ENCODE peak calls at places on chromosome 9, in six cellular contexts. One of them, this sample, is unnamed.

GRCh38 chr9:110875275-110875674 is 163.0 kb downstream of the LPAR1 start:
- DNase-seq in transverse colon: peak; percentile 28
- DNase-seq in A549: no peak
- DNase-seq in ovary: no peak
- DNase-seq in upper lobe of left lung: no peak
- DNase-seq in suprapubic skin: peak; percentile 73
- DNase-seq in this sample: no peak

GRCh38 chr9:120187758-120188157 is 392.2 kb downstream of the CDK5RAP2 start:
- DNase-seq in transverse colon: no peak
- DNase-seq in A549: no peak
- DNase-seq in ovary: no peak
- DNase-seq in upper lobe of left lung: no peak
- DNase-seq in suprapubic skin: no peak
- DNase-seq in this sample: no peak

GRCh38 chr9:14939378-14939777 is 29.1 kb upstream of the FREM1 start:
- DNase-seq in transverse colon: no peak
- DNase-seq in A549: no peak
- DNase-seq in ovary: no peak
- DNase-seq in upper lobe of left lung: no peak
- DNase-seq in suprapubic skin: no peak
- DNase-seq in this sample: no peak

GRCh38 chr9:134260801-134261200 is 65.5 kb upstream of the RXRA start:
- DNase-seq in transverse colon: no peak
- DNase-seq in A549: no peak
- DNase-seq in ovary: no peak
- DNase-seq in upper lobe of left lung: peak; percentile 67
- DNase-seq in suprapubic skin: no peak
- DNase-seq in this sample: no peak

GRCh38 chr9:133774799-133775198 is 36.6 kb upstream of the SARDH start:
- DNase-seq in transverse colon: no peak
- DNase-seq in A549: no peak
- DNase-seq in ovary: peak; percentile 12
- DNase-seq in upper lobe of left lung: peak; percentile 60
- DNase-seq in suprapubic skin: no peak
- DNase-seq in this sample: no peak

GRCh38 chr9:94760646-94761045 is 34.1 kb downstream of the AOPEP start:
- DNase-seq in transverse colon: no peak
- DNase-seq in A549: no peak
- DNase-seq in ovary: no peak
- DNase-seq in upper lobe of left lung: no peak
- DNase-seq in suprapubic skin: no peak
- DNase-seq in this sample: no peak

GRCh38 chr9:89328064-89328463 is 9.8 kb downstream of the SECISBP2 start:
- DNase-seq in transverse colon: no peak
- DNase-seq in A549: no peak
- DNase-seq in ovary: no peak
- DNase-seq in upper lobe of left lung: no peak
- DNase-seq in suprapubic skin: no peak
- DNase-seq in this sample: no peak

GRCh38 chr9:120713257-120714087 is 798 bp downstream of the MEGF9 start:
- DNase-seq in transverse colon: peak; percentile 29
- DNase-seq in A549: peak; percentile 28
- DNase-seq in ovary: peak; percentile 62
- DNase-seq in upper lobe of left lung: no peak
- DNase-seq in suprapubic skin: peak; percentile 75
- DNase-seq in this sample: no peak

GRCh38 chr9:3730527-3730926 is 204.7 kb upstream of the RFX3 start:
- DNase-seq in transverse colon: no peak
- DNase-seq in A549: no peak
- DNase-seq in ovary: no peak
- DNase-seq in upper lobe of left lung: no peak
- DNase-seq in suprapubic skin: no peak
- DNase-seq in this sample: no peak

GRCh38 chr9:105425817-105426433 is 21.9 kb upstream of the FSD1L start:
- DNase-seq in transverse colon: no peak
- DNase-seq in A549: peak; percentile 55
- DNase-seq in ovary: no peak
- DNase-seq in upper lobe of left lung: no peak
- DNase-seq in suprapubic skin: no peak
- DNase-seq in this sample: no peak

GRCh38 chr9:88766778-88767503 is 224.3 kb upstream of the S1PR3 start:
- DNase-seq in transverse colon: no peak
- DNase-seq in A549: no peak
- DNase-seq in ovary: no peak
- DNase-seq in upper lobe of left lung: no peak
- DNase-seq in suprapubic skin: no peak
- DNase-seq in this sample: no peak

GRCh38 chr9:36935768-36936497 is 98.1 kb downstream of the PAX5 start:
- DNase-seq in transverse colon: no peak
- DNase-seq in A549: no peak
- DNase-seq in ovary: no peak
- DNase-seq in upper lobe of left lung: no peak
- DNase-seq in suprapubic skin: no peak
- DNase-seq in this sample: peak; percentile 9

GRCh38 chr9:706073-706472 is 135.4 kb upstream of the DMRT1 start:
- DNase-seq in transverse colon: no peak
- DNase-seq in A549: no peak
- DNase-seq in ovary: no peak
- DNase-seq in upper lobe of left lung: no peak
- DNase-seq in suprapubic skin: no peak
- DNase-seq in this sample: no peak

GRCh38 chr9:68720656-68721313 is 15.7 kb downstream of the PIP5K1B start:
- DNase-seq in transverse colon: no peak
- DNase-seq in A549: no peak
- DNase-seq in ovary: no peak
- DNase-seq in upper lobe of left lung: no peak
- DNase-seq in suprapubic skin: no peak
- DNase-seq in this sample: no peak
- TF ChIP-seq EP300 in transverse colon: no peak
- TF ChIP-seq EP300 in A549: no peak
- TF ChIP-seq EP300 in ovary: no peak
- TF ChIP-seq EP300 in upper lobe of left lung: no peak
- TF ChIP-seq EP300 in suprapubic skin: no peak
- TF ChIP-seq EP300 in this sample: no peak

DNA sequence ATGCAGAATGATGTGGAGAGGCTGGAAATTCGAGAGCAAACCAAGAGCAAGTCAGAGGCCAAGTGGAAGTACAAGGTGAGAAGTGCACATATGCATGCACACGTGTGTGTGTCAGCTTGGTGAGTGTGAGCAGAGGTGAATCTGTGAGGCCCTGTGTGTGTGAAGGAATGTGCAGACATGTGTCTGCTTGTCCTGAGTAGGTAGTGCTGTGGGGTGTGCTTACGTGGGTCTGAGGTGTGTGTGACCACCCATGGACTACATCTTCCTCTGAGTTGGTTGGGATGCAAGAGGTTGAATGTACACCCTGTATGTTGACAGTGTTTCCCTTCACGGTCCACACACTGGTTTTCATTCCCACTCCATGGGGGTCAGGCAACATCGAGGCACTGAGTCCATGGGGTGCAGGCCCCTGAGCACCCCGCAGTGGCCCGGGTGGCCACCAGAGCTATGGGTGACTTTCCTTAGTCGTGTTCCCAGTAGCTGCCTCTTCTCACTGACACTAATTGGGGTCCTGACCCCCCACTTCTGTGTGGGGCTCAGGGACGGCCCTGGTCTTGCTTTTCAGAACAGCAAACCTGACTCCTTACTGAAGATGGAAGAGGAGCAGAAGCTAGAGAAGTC is 86.7 kb downstream of the PHF2 start:
- DNase-seq in transverse colon: no peak
- DNase-seq in A549: no peak
- DNase-seq in ovary: no peak
- DNase-seq in upper lobe of left lung: no peak
- DNase-seq in suprapubic skin: no peak
- DNase-seq in this sample: no peak
- TF ChIP-seq EP300 in transverse colon: no peak
- TF ChIP-seq EP300 in A549: no peak
- TF ChIP-seq EP300 in ovary: no peak
- TF ChIP-seq EP300 in upper lobe of left lung: no peak
- TF ChIP-seq EP300 in suprapubic skin: no peak
- TF ChIP-seq EP300 in this sample: no peak

DNA sequence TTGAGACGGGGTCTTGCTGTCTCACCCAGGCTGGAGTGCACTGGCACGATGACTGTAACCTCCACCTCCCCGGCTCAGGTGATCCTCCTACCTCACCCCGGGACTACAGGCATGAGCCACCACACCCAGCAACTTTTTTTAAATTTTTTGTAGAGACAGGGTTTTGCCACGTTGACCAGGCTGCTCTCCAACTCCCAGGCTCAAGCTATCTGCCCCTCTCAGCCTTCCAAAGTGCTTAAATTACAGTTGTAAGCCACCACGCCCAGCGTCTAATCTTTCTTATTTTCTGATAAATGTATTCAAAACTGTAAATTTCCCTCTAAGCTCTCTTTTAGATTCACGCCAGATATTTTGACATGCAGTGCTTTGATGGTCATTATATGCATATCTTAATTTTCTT is 10.3 kb downstream of the FRRS1L start:
- DNase-seq in transverse colon: no peak
- DNase-seq in A549: no peak
- DNase-seq in ovary: no peak
- DNase-seq in upper lobe of left lung: no peak
- DNase-seq in suprapubic skin: no peak
- DNase-seq in this sample: no peak
- TF ChIP-seq EP300 in transverse colon: no peak
- TF ChIP-seq EP300 in A549: no peak
- TF ChIP-seq EP300 in ovary: no peak
- TF ChIP-seq EP300 in upper lobe of left lung: no peak
- TF ChIP-seq EP300 in suprapubic skin: no peak
- TF ChIP-seq EP300 in this sample: no peak

GRCh38 chr9:127950513-127951210 is 13.0 kb upstream of the DPM2 start:
- DNase-seq in transverse colon: no peak
- DNase-seq in A549: no peak
- DNase-seq in ovary: no peak
- DNase-seq in upper lobe of left lung: peak; percentile 74
- DNase-seq in suprapubic skin: no peak
- DNase-seq in this sample: no peak
- TF ChIP-seq EP300 in transverse colon: no peak
- TF ChIP-seq EP300 in A549: no peak
- TF ChIP-seq EP300 in ovary: no peak
- TF ChIP-seq EP300 in upper lobe of left lung: no peak
- TF ChIP-seq EP300 in suprapubic skin: no peak
- TF ChIP-seq EP300 in this sample: no peak

DNA sequence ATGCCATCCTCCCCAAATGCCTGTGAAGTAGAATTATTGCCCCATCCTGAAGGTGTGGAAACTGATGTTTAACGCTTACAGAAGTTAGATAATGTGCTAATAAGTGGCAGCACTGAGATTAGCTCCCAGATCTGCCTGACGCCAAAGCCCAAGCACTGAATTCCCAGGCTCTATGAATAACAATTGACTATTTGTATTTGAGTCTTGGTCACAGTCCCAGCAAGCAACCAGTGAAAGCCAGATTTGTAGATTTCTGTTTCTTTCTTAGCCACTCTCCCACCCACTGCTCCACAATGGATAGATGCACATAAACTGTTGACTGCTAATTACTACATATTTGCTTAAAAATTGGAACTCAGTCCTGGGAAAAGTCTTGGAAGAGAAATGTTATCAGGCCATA is 34.4 kb downstream of the FAM240B start:
- DNase-seq in transverse colon: no peak
- DNase-seq in A549: no peak
- DNase-seq in ovary: no peak
- DNase-seq in upper lobe of left lung: no peak
- DNase-seq in suprapubic skin: no peak
- DNase-seq in this sample: no peak
- TF ChIP-seq EP300 in transverse colon: no peak
- TF ChIP-seq EP300 in A549: no peak
- TF ChIP-seq EP300 in ovary: no peak
- TF ChIP-seq EP300 in upper lobe of left lung: no peak
- TF ChIP-seq EP300 in suprapubic skin: no peak
- TF ChIP-seq EP300 in this sample: no peak

GRCh38 chr9:32554107-32554506 is 1.7 kb upstream of the TOPORS start:
- DNase-seq in transverse colon: no peak
- DNase-seq in A549: no peak
- DNase-seq in ovary: no peak
- DNase-seq in upper lobe of left lung: no peak
- DNase-seq in suprapubic skin: no peak
- DNase-seq in this sample: no peak
- TF ChIP-seq EP300 in transverse colon: no peak
- TF ChIP-seq EP300 in A549: no peak
- TF ChIP-seq EP300 in ovary: no peak
- TF ChIP-seq EP300 in upper lobe of left lung: no peak
- TF ChIP-seq EP300 in suprapubic skin: no peak
- TF ChIP-seq EP300 in this sample: no peak

This sample was measured in stomach.